ENCODE peak calls at places on chromosome 5, in seven cellular contexts. M, G, A, X, T, L and Q are unnamed samples.

GRCh38 chr5:175736652-175737051 is 78.8 kb downstream of the HRH2 start:
- DNase-seq in M (no peak), G (no peak), A (no peak), X (no peak), T (no peak), L (no peak), Q (no peak)

GRCh38 chr5:2126512-2126911 is 243.8 kb upstream of the IRX4 start:
- DNase-seq in M (no peak), G (no peak), A (no peak), X (no peak), T (no peak), L (no peak), Q (no peak)

GRCh38 chr5:66113160-66113559 is 30.9 kb upstream of the SREK1 start:
- DNase-seq in M (peak; percentile 28), G (no peak), A (no peak), X (no peak), T (no peak), L (no peak), Q (no peak)

GRCh38 chr5:155726267-155726666 is 600.7 kb upstream of the SGCD start:
- DNase-seq in M (no peak), G (peak; percentile 57), A (no peak), X (peak; percentile 72), T (no peak), L (no peak), Q (no peak)

GRCh38 chr5:115543931-115544370 is 624 bp downstream of the FEM1C start:
- DNase-seq in M (no peak), G (peak; percentile 80), A (no peak), X (peak; percentile 43), T (no peak), L (no peak), Q (no peak)

GRCh38 chr5:139446956-139447779 is 7.8 kb upstream of the DNAJC18 start:
- DNase-seq in M (peak; percentile 31), G (peak; percentile 71), A (no peak), X (no peak), T (no peak), L (no peak), Q (no peak)

GRCh38 chr5:176979669-176980068 is 26.9 kb downstream of the UIMC1 start:
- DNase-seq in M (no peak), G (no peak), A (no peak), X (no peak), T (no peak), L (no peak), Q (no peak)

GRCh38 chr5:31036407-31036806 is 157.1 kb upstream of the CDH6 start:
- DNase-seq in M (peak; percentile 76), G (no peak), A (no peak), X (no peak), T (no peak), L (no peak), Q (no peak)

GRCh38 chr5:140321796-140322195 is 18.9 kb upstream of the PFDN1 start:
- DNase-seq in M (no peak), G (no peak), A (peak; percentile 52), X (no peak), T (no peak), L (no peak), Q (peak; percentile 83)

GRCh38 chr5:174601937-174602336 is 122.4 kb upstream of the MSX2 start:
- DNase-seq in M (peak; percentile 20), G (no peak), A (no peak), X (peak; percentile 27), T (no peak), L (no peak), Q (no peak)

GRCh38 chr5:40991168-40991980 is 79.8 kb downstream of the MROH2B start:
- DNase-seq in M (peak; percentile 61), G (no peak), A (peak; percentile 43), X (no peak), T (no peak), L (peak; percentile 50), Q (no peak)

GRCh38 chr5:92527311-92528078 is 1053.5 kb downstream of the NR2F1-AS1 start:
- DNase-seq in M (peak; percentile 36), G (peak; percentile 10), A (no peak), X (no peak), T (no peak), L (no peak), Q (no peak)

GRCh38 chr5:43145071-43145470 is 24.4 kb downstream of the ZNF131 start:
- DNase-seq in M (no peak), G (peak; percentile 25), A (no peak), X (no peak), T (no peak), L (no peak), Q (no peak)

GRCh38 chr5:131229623-131230022 is 34.2 kb upstream of the CDC42SE2 start:
- DNase-seq in M (no peak), G (no peak), A (no peak), X (no peak), T (no peak), L (no peak), Q (no peak)

GRCh38 chr5:133746834-133747233 is 134.5 kb upstream of the FSTL4 start:
- DNase-seq in M (no peak), G (no peak), A (no peak), X (peak; percentile 72), T (no peak), L (no peak), Q (no peak)

GRCh38 chr5:148934895-148935400 is 108.5 kb downstream of the ADRB2 start:
- DNase-seq in M (no peak), G (no peak), A (no peak), X (no peak), T (no peak), L (no peak), Q (no peak)

DNA sequence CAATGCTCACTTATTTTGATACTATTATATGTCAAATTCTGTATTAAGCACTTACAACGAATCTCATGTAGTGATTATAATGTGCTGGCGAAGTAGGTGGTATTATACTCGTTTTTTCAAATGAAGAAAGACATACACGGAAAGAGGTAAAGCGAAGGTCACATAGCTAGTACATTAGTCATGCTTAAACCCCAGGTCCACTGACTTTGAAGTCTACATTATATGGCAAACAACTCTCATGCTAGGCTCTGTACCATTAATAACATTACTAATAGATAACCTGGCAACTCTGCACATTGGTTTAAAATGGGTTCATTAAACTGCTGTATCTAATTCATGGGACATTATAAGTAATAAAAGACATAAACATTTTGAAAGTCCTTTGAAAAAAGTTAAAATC is 21.3 kb downstream of the FYB1 start:
- DNase-seq in M (peak; percentile 43), G (no peak), A (no peak), X (no peak), T (no peak), L (no peak), Q (no peak)
- H3K4me1 ChIP-seq in M (no peaks in the 10 kb centered on the region), G (peaks cover 9% of the 10 kb centered on the region), A (peaks cover 6% of the 10 kb centered on the region), X (no peaks in the 10 kb centered on the region), T (peaks cover 40% of the 10 kb centered on the region), L (peaks cover 52% of the 10 kb centered on the region), Q (peaks cover 18% of the 10 kb centered on the region)

GRCh38 chr5:53604309-53604708 is 43.9 kb downstream of the NDUFS4 start:
- DNase-seq in M (no peak), G (peak; percentile 48), A (no peak), X (no peak), T (no peak), L (no peak), Q (no peak)

GRCh38 chr5:53597894-53598293 is 37.5 kb downstream of the NDUFS4 start:
- DNase-seq in M (no peak), G (no peak), A (no peak), X (no peak), T (no peak), L (no peak), Q (no peak)

GRCh38 chr5:53603009-53603687 is 42.7 kb downstream of the NDUFS4 start:
- DNase-seq in M (peak; percentile 15), G (no peak), A (no peak), X (no peak), T (no peak), L (no peak), Q (no peak)

DNA sequence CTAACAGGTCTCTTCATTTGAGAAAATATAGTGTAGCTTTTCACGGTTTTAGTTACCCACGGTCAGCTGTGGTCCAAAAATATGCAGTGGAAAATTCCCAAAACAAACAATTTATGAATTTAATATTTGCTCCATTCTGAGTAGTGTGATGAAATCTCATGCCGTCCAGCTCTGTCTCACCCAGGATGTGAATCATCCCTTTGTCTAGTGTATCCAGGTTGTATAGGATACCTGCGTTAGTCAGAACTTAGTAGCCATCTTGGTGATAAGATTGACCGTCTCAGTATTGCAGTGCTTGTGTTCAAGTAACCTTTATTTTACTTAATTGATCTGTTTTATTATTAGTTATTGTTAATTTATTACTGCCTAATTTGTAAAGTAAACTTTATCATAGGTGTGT is 41.1 kb downstream of the NDUFS4 start:
- DNase-seq in M (peak; percentile 49), G (no peak), A (no peak), X (no peak), T (peak; percentile 33), L (peak; percentile 12), Q (no peak)
- H3K27ac ChIP-seq in M (no peak overlapping the region), G (no peak overlapping the region), A (no peak overlapping the region), X (no peak overlapping the region), T (peak overlapping the region; percentile 68), L (peak overlapping the region; percentile 56), Q (no peak overlapping the region)

DNA sequence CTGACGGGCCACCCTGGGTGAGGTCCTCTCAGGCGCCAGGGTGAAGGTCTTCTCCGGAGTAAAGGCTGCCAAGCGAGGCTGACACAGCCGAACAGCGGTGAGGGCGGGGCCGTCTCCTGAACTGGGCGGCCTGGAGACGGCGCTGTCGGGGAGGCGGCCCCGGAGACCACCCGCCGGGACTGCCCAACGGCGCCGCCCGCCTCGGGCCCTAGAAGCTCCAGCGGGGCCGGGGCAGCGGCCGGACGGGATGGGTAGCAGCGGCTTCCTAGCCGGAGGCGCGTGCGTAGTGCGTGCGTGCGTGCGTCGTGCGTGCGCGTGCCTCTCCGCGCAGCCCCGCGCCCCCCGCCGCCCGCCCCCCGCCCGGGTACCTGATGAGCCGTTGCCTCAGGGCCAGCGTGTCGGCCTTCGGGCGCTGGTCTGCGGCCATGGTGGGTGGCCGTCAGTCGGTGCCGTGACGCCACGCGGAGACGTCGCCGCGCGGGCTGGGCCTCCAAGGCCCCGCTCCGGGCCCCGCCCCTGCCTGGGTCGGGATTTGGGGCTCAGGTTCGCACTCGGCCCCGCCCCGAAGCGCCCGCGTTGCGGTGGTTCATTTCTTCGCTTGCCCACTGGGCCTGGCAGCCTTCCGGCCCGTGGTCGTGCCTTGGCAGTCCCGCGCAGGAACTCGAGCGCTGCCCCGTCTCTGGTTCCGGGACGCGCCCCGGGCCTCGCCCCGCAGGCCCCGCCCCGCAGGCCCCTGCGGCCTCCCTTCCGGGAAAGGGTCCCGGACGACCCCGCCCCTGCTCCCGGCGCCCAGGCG is at the start of gene PHYKPL:
- DNase-seq in M (peak; percentile 51), G (peak; percentile 97), A (peak; percentile 86), X (peak; percentile 85), T (no peak), L (peak; percentile 70), Q (peak; percentile 87)
- TF ChIP-seq CTCF in M (no peak), G (no peak), A (no peak), X (peak; percentile 30), T (no peak), L (no peak), Q (no peak)

GRCh38 chr5:151663617-151664322 is 22.9 kb downstream of the SPARC start:
- DNase-seq in M (no peak), G (no peak), A (peak; percentile 37), X (no peak), T (no peak), L (no peak), Q (no peak)

GRCh38 chr5:151667083-151667482 is 19.6 kb downstream of the SPARC start:
- DNase-seq in M (no peak), G (no peak), A (no peak), X (no peak), T (no peak), L (no peak), Q (no peak)

GRCh38 chr5:151665584-151665982 is 21.1 kb downstream of the SPARC start:
- DNase-seq in M (no peak), G (no peak), A (no peak), X (no peak), T (no peak), L (no peak), Q (no peak)

GRCh38 chr5:151662805-151663204 is 23.9 kb downstream of the SPARC start:
- DNase-seq in M (no peak), G (no peak), A (no peak), X (no peak), T (no peak), L (no peak), Q (no peak)

GRCh38 chr5:151664694-151665583 is 21.8 kb downstream of the SPARC start:
- DNase-seq in M (peak; percentile 73), G (no peak), A (peak; percentile 51), X (no peak), T (no peak), L (no peak), Q (no peak)
- H3K4me1 ChIP-seq in M (peaks cover 55% of the 10 kb centered on the region), G (peaks cover 65% of the 10 kb centered on the region), A (peaks cover 36% of the 10 kb centered on the region), X (no peaks in the 10 kb centered on the region), T (peaks cover 36% of the 10 kb centered on the region), L (no peaks in the 10 kb centered on the region), Q (peaks cover 71% of the 10 kb centered on the region)